ENCODE peak calls at places on chromosome 18, in eight cellular contexts. H, B, Z, L, D, E, R and C are unnamed samples.

GRCh38 chr18:7784171-7784570 is 217.1 kb downstream of the PTPRM start:
- DNase-seq in L (peak), B (no peak), D (no peak), E (peak), R (no peak), Z (no peak), H (no peak), C (no peak)

GRCh38 chr18:54223568-54224241 is 764 bp downstream of the MBD2 start:
- DNase-seq in L (peak), R (peak), B (peak), H (peak), D (peak), Z (peak), E (peak), C (peak)

GRCh38 chr18:35155403-35156117 is 85.3 kb upstream of the ZNF397 start:
- DNase-seq in B (no peak), R (no peak), E (no peak), L (no peak), D (peak), Z (no peak), H (peak), C (no peak)

GRCh38 chr18:78525364-78526111 is 454.1 kb upstream of the SALL3 start:
- DNase-seq in E (no peak), D (peak), B (no peak), H (no peak), Z (no peak), R (no peak), L (no peak), C (no peak)

GRCh38 chr18:3180325-3180724 is 39.4 kb downstream of the MYOM1 start:
- DNase-seq in R (no peak), E (no peak), H (no peak), D (peak), L (no peak), Z (no peak), B (no peak), C (no peak)

GRCh38 chr18:34709104-34709503 is 994 bp upstream of the DTNA start:
- DNase-seq in L (no peak), H (no peak), E (peak), R (no peak), D (peak), B (no peak), Z (no peak), C (no peak)

GRCh38 chr18:31401156-31402025 is 24.8 kb downstream of the DSG4 start:
- DNase-seq in D (no peak), L (no peak), H (no peak), R (no peak), E (no peak), Z (no peak), B (no peak), C (no peak)

GRCh38 chr18:45962461-45962860 is 4.7 kb downstream of the EPG5 start:
- DNase-seq in R (no peak), B (no peak), L (peak), D (peak), E (peak), Z (peak), H (no peak), C (no peak)

GRCh38 chr18:36718705-36719328 is 110.0 kb downstream of the TPGS2 start:
- DNase-seq in Z (no peak), R (no peak), L (no peak), H (no peak), B (no peak), D (no peak), E (no peak), C (no peak)

GRCh38 chr18:54964741-54965140 is 5.5 kb upstream of the CCDC68 start:
- DNase-seq in L (no peak), Z (no peak), D (no peak), R (no peak), E (peak), B (no peak), H (no peak), C (no peak)

GRCh38 chr18:60163622-60164021 is 209.0 kb downstream of the MC4R start:
- DNase-seq in R (no peak), D (no peak), L (no peak), H (no peak), E (no peak), B (no peak), Z (no peak), C (no peak)